ENCODE peak calls at places on chromosomes 13 and 19, in five cellular contexts. G, O, C, V and Q are unnamed samples.

GRCh38 chr13:39159393-39159792 is 121.1 kb downstream of the NHLRC3 start:
- DNase-seq in V (no peak), G (no peak), O (no peak), C (no peak), Q (no peak)

GRCh38 chr13:46633416-46633815 is 80.4 kb downstream of the LRCH1 start:
- DNase-seq in G (no peak), C (no peak), V (peak; percentile 11), O (no peak), Q (no peak)

GRCh38 chr13:47148543-47148942 is 251.7 kb upstream of the HTR2A start:
- DNase-seq in V (no peak), G (no peak), C (no peak), O (no peak), Q (no peak)

GRCh38 chr13:34343413-34343812 is 525.5 kb downstream of the RFC3 start:
- DNase-seq in G (no peak), C (no peak), V (no peak), O (no peak), Q (no peak)

GRCh38 chr13:95948646-95949045 is 104.6 kb downstream of the UGGT2 start:
- DNase-seq in C (no peak), O (no peak), G (no peak), V (peak; percentile 29), Q (no peak)

GRCh38 chr13:107992542-107992941 is 222.8 kb downstream of the LIG4 start:
- DNase-seq in V (peak; percentile 44), C (no peak), O (no peak), G (no peak), Q (no peak)

GRCh38 chr19:40598121-40598917 is 2.9 kb upstream of the LTBP4 start:
- DNase-seq in C (peak; percentile 86), G (peak; percentile 95), V (peak; percentile 89), O (peak; percentile 68), Q (peak; percentile 84)

GRCh38 chr19:18063463-18063862 is 23.3 kb downstream of the IL12RB1 start:
- DNase-seq in V (peak; percentile 43), C (no peak), O (no peak), G (no peak), Q (no peak)

GRCh38 chr19:13086341-13086740 is 16.3 kb downstream of the LYL1 start:
- DNase-seq in C (no peak), G (no peak), O (no peak), V (no peak), Q (no peak)

GRCh38 chr19:50197348-50197747 is 6.1 kb upstream of the MYH14 start:
- DNase-seq in O (no peak), G (no peak), V (no peak), C (no peak), Q (no peak)

GRCh38 chr13:40063278-40063698 is 407.8 kb downstream of the COG6 start:
- DNase-seq in G (no peak), O (no peak), C (no peak), V (no peak), Q (peak; percentile 46)

GRCh38 chr19:38569368-38569983 is 48.3 kb downstream of the MAP4K1 start:
- DNase-seq in G (no peak), V (no peak), C (no peak), O (no peak), Q (no peak)

GRCh38 chr19:35458192-35458591 is 10.1 kb downstream of the FFAR2 start:
- DNase-seq in G (no peak), V (no peak), C (no peak), O (no peak), Q (no peak)

GRCh38 chr13:71626396-71626795 is 240.6 kb downstream of the DACH1 start:
- DNase-seq in O (no peak), C (no peak), V (no peak), G (no peak), Q (no peak)

GRCh38 chr13:97018029-97018819 is 23.9 kb upstream of the OXGR1 start:
- DNase-seq in O (no peak), G (peak; percentile 50), C (peak; percentile 24), V (peak; percentile 72), Q (peak; percentile 33)

GRCh38 chr13:66656050-66656449 is 574.1 kb downstream of the PCDH9 start:
- DNase-seq in G (no peak), V (no peak), O (no peak), C (no peak), Q (no peak)

GRCh38 chr19:3722443-3723109 is 14.4 kb downstream of the TJP3 start:
- DNase-seq in C (peak; percentile 93), O (no peak), G (no peak), V (peak; percentile 48), Q (peak; percentile 94)

GRCh38 chr19:34482380-34483250 is 1.1 kb downstream of the WTIP start:
- DNase-seq in O (no peak), G (no peak), C (peak; percentile 33), V (no peak), Q (no peak)

GRCh38 chr13:109986851-109987250 is 200.5 kb upstream of the IRS2 start:
- DNase-seq in G (no peak), C (no peak), O (no peak), V (no peak), Q (no peak)

GRCh38 chr13:48571121-48571901 is 38.4 kb upstream of the RCBTB2 start:
- DNase-seq in C (peak; percentile 24), V (no peak), G (peak; percentile 38), O (no peak), Q (peak; percentile 39)

GRCh38 chr19:835201-835810 is 5.5 kb upstream of the PRTN3 start:
- DNase-seq in O (no peak), C (no peak), V (no peak), G (no peak), Q (no peak)
- TF ChIP-seq CTCF in O (no peak), C (no peak), V (no peak), G (no peak), Q (no peak)

GRCh38 chr19:45542234-45542668 is 35.0 kb downstream of the VASP start:
- DNase-seq in G (no peak), C (no peak), V (peak; percentile 72), O (no peak), Q (no peak)
- H3K4me3 ChIP-seq in G (no peak overlapping the region), C (no peak overlapping the region), V (no peak overlapping the region), O (no peak overlapping the region), Q (no peak overlapping the region)

DNA sequence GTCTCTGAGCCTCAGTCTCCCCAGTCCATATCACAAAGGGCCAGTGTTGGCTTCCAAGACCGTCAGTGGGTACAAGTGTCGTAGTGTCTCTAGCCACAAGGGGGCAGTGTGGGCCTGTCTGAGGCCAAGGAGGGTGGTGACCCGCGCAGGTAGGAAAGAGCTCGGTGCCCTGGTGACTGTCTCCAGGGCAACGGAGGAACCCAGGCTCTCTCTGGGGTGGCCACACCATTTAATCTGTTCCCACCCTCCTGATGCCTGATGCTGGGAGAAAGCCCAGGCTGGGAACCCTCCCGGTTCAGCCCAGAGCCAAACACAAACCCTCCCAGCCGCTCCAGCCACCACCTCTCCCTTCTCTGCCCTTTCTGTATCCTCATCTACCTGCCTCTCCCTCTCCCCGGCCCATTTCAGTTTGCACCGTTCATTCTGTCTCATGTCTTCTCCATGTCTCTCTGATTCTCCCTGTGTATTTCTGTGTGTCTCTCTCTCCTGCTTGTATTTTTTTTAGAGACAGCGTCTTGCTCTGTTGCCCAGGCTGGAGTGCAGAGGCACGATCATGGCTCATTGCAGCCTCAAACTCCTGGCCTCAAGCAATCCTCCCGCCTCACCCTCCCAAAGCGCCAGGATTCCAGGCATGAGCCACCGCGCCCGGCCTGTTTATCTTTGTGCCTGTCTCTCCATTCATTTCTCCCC is 17.5 kb upstream of the MEIS3 start:
- DNase-seq in C (peak; percentile 83), O (peak; percentile 66), V (peak; percentile 74), G (peak; percentile 75), Q (peak; percentile 91)
- H3K27me3 ChIP-seq in C (peaks cover 3% of the 10 kb centered on the region), O (peaks cover 7% of the 10 kb centered on the region), V (no peaks in the 10 kb centered on the region), G (no peaks in the 10 kb centered on the region), Q (no peaks in the 10 kb centered on the region)

GRCh38 chr13:53206455-53206854 is 177.8 kb downstream of the OLFM4 start:
- DNase-seq in G (no peak), C (no peak), O (no peak), V (peak; percentile 4), Q (no peak)
- TF ChIP-seq CTCF in G (no peak), C (peak; percentile 37), O (no peak), V (peak; percentile 36), Q (peak; percentile 29)

GRCh38 chr19:16036941-16037340 is 39.4 kb upstream of the TPM4 start:
- DNase-seq in G (no peak), O (no peak), C (no peak), V (no peak), Q (no peak)
- H3K4me3 ChIP-seq in G (no peak overlapping the region), O (no peak overlapping the region), C (no peak overlapping the region), V (no peak overlapping the region), Q (no peak overlapping the region)

DNA sequence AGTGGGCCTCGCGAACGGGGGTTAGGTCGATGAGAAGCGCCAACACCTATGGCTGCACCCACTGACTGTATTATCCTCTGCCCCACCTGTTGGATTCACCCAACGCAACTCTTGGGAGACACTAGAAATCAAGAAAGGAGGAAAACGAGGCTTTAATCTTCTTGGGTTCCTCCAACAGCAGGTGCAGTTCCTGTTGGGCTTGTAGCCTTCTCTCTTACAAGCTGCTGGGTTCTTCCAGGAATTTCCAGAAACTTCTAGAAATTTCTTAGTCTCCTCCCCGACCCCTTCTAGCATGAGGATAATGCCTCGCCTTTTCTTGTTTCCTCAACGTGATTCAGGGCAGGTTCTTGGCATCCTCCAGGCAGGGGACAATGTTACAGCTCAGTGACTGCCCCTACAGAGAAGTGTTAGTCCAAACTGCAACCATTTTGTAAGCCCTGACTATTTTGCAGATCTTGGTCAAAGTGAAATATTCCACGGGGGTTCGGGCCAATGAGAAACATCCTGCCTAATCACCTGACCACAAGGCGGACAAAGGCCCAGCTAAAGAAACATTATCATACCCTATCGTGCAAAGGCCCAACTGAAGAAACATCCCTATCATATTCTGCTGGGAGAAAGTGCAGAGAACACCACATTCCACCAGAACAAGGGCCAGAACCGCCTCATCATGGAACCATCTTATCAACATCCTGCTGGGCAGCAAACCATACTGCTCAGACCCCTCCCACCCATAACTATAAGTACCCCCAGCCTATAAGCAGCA is 598 bp upstream of the PNMA8A start:
- DNase-seq in G (no peak), C (no peak), V (no peak), O (no peak), Q (no peak)
- H3K27me3 ChIP-seq in G (no peaks in the 10 kb centered on the region), C (no peaks in the 10 kb centered on the region), V (no peaks in the 10 kb centered on the region), O (no peaks in the 10 kb centered on the region), Q (no peaks in the 10 kb centered on the region)